ENCODE peak calls at places on chromosomes 13 and 19, in four cellular contexts. One of them, this sample, is unnamed.
A peak's percentile ranks its signal among the peaks of the same experiment; 100 is the strongest.

GRCh38 chr13:48492123-48493075 is 40.5 kb downstream of the RCBTB2 start:
- DNase-seq in GM23338: no peak
- DNase-seq in GM23248: peak; percentile 90
- DNase-seq in mammary epithelial cell: peak; percentile 57
- DNase-seq in this sample: no peak

GRCh38 chr19:55032170-55032569 is 5.9 kb downstream of the GP6 start:
- DNase-seq in GM23338: no peak
- DNase-seq in GM23248: no peak
- DNase-seq in mammary epithelial cell: no peak
- DNase-seq in this sample: no peak

GRCh38 chr13:23180711-23181110 is at the start of gene SGCG:
- DNase-seq in GM23338: no peak
- DNase-seq in GM23248: peak; percentile 36
- DNase-seq in mammary epithelial cell: no peak
- DNase-seq in this sample: no peak

GRCh38 chr19:44879309-44880065 is 11.6 kb upstream of the TOMM40 start:
- DNase-seq in GM23338: peak; percentile 51
- DNase-seq in GM23248: no peak
- DNase-seq in mammary epithelial cell: no peak
- DNase-seq in this sample: no peak

GRCh38 chr13:51849145-51850101 is 4.4 kb upstream of the TMEM272 start:
- DNase-seq in GM23338: peak; percentile 94
- DNase-seq in GM23248: peak; percentile 25
- DNase-seq in mammary epithelial cell: no peak
- DNase-seq in this sample: peak; percentile 23

GRCh38 chr13:111893071-111893606 is 173.8 kb upstream of the SOX1 start:
- DNase-seq in GM23338: peak; percentile 84
- DNase-seq in GM23248: no peak
- DNase-seq in mammary epithelial cell: no peak
- DNase-seq in this sample: no peak

GRCh38 chr19:9847087-9847671 is 12.1 kb downstream of the PIN1 start:
- DNase-seq in GM23338: peak; percentile 77
- DNase-seq in GM23248: peak; percentile 99
- DNase-seq in mammary epithelial cell: peak; percentile 71
- DNase-seq in this sample: peak; percentile 90

GRCh38 chr13:33394294-33394932 is 108.9 kb upstream of the STARD13 start:
- DNase-seq in GM23338: no peak
- DNase-seq in GM23248: no peak
- DNase-seq in mammary epithelial cell: no peak
- DNase-seq in this sample: no peak

GRCh38 chr13:53743906-53744305 is 715.3 kb downstream of the OLFM4 start:
- DNase-seq in GM23338: peak; percentile 33
- DNase-seq in GM23248: no peak
- DNase-seq in mammary epithelial cell: no peak
- DNase-seq in this sample: no peak

GRCh38 chr13:55062662-55063061 is 2034.0 kb downstream of the OLFM4 start:
- DNase-seq in GM23338: peak; percentile 28
- DNase-seq in GM23248: no peak
- DNase-seq in mammary epithelial cell: no peak
- DNase-seq in this sample: no peak

GRCh38 chr13:41520699-41521630 is 63.6 kb downstream of the RGCC start:
- DNase-seq in GM23338: no peak
- DNase-seq in GM23248: peak; percentile 70
- DNase-seq in mammary epithelial cell: no peak
- DNase-seq in this sample: peak; percentile 5

GRCh38 chr19:4713384-4713951 is 10.2 kb downstream of the DPP9 start:
- DNase-seq in GM23338: no peak
- DNase-seq in GM23248: peak; percentile 99
- DNase-seq in mammary epithelial cell: peak; percentile 99
- DNase-seq in this sample: peak; percentile 100

GRCh38 chr13:107457686-107458085 is 757.6 kb downstream of the LIG4 start:
- DNase-seq in GM23338: no peak
- DNase-seq in GM23248: no peak
- DNase-seq in mammary epithelial cell: no peak
- DNase-seq in this sample: peak; percentile 10

GRCh38 chr13:80923907-80924306 is 583.0 kb upstream of the SPRY2 start:
- DNase-seq in GM23338: peak; percentile 8
- DNase-seq in GM23248: no peak
- DNase-seq in mammary epithelial cell: no peak
- DNase-seq in this sample: no peak

GRCh38 chr19:1027953-1028902 is 1.8 kb downstream of the CNN2 start:
- DNase-seq in GM23338: peak; percentile 92
- DNase-seq in GM23248: peak; percentile 95
- DNase-seq in mammary epithelial cell: peak; percentile 79
- DNase-seq in this sample: peak; percentile 89

GRCh38 chr13:50396001-50396400 is 380.8 kb downstream of the KCNRG start:
- DNase-seq in GM23338: no peak
- DNase-seq in GM23248: no peak
- DNase-seq in mammary epithelial cell: peak; percentile 96
- DNase-seq in this sample: no peak

GRCh38 chr19:13109361-13110098 is 6.9 kb upstream of the LYL1 start:
- DNase-seq in GM23338: no peak
- DNase-seq in GM23248: no peak
- DNase-seq in mammary epithelial cell: no peak
- DNase-seq in this sample: no peak

GRCh38 chr19:39160889-39161672 is 35.5 kb downstream of the PAK4 start:
- DNase-seq in GM23338: no peak
- DNase-seq in GM23248: peak; percentile 15
- DNase-seq in mammary epithelial cell: peak; percentile 70
- DNase-seq in this sample: peak; percentile 24

GRCh38 chr19:39158646-39159260 is 33.2 kb downstream of the PAK4 start:
- DNase-seq in GM23338: no peak
- DNase-seq in GM23248: no peak
- DNase-seq in mammary epithelial cell: no peak
- DNase-seq in this sample: no peak

GRCh38 chr19:39162441-39163043 is 34.2 kb upstream of the NCCRP1 start:
- DNase-seq in GM23338: no peak
- DNase-seq in GM23248: no peak
- DNase-seq in mammary epithelial cell: no peak
- DNase-seq in this sample: no peak

GRCh38 chr19:39157997-39158389 is 32.4 kb downstream of the PAK4 start:
- DNase-seq in GM23338: no peak
- DNase-seq in GM23248: no peak
- DNase-seq in mammary epithelial cell: no peak
- DNase-seq in this sample: no peak

GRCh38 chr19:39160523-39160861 is 34.9 kb downstream of the PAK4 start:
- DNase-seq in GM23338: no peak
- DNase-seq in GM23248: peak; percentile 79
- DNase-seq in mammary epithelial cell: peak; percentile 62
- DNase-seq in this sample: peak; percentile 42
- H4K20me1 ChIP-seq in GM23338: peaks cover 5% of the 10 kb centered on the region
- H4K20me1 ChIP-seq in GM23248: peaks cover 4% of the 10 kb centered on the region
- H4K20me1 ChIP-seq in mammary epithelial cell: no peaks in the 10 kb centered on the region
- H4K20me1 ChIP-seq in this sample: peaks cover 80% of the 10 kb centered on the region

GRCh38 chr19:45900661-45901431 is 1.6 kb downstream of the MYPOP start:
- DNase-seq in GM23338: peak; percentile 59
- DNase-seq in GM23248: no peak
- DNase-seq in mammary epithelial cell: no peak
- DNase-seq in this sample: no peak
- H3K4me3 ChIP-seq in GM23338: peak overlapping the region; percentile 86
- H3K4me3 ChIP-seq in GM23248: peak overlapping the region; percentile 81
- H3K4me3 ChIP-seq in mammary epithelial cell: peak overlapping the region; percentile 20
- H3K4me3 ChIP-seq in this sample: peak overlapping the region; percentile 48

GRCh38 chr13:31722684-31723083 is 16.6 kb upstream of the RXFP2 start:
- DNase-seq in GM23338: no peak
- DNase-seq in GM23248: no peak
- DNase-seq in mammary epithelial cell: no peak
- DNase-seq in this sample: no peak

GRCh38 chr13:31719214-31719613 is 20.1 kb upstream of the RXFP2 start:
- DNase-seq in GM23338: no peak
- DNase-seq in GM23248: no peak
- DNase-seq in mammary epithelial cell: no peak
- DNase-seq in this sample: no peak
- TF ChIP-seq EZH2 in GM23338: no peak
- TF ChIP-seq EZH2 in GM23248: no peak
- TF ChIP-seq EZH2 in mammary epithelial cell: no peak
- TF ChIP-seq EZH2 in this sample: no peak

GRCh38 chr19:10885241-10886169 is 14.2 kb downstream of the CARM1 start:
- DNase-seq in GM23338: peak; percentile 83
- DNase-seq in GM23248: peak; percentile 37
- DNase-seq in mammary epithelial cell: no peak
- DNase-seq in this sample: no peak

GRCh38 chr19:10881403-10882107 is 10.2 kb downstream of the CARM1 start:
- DNase-seq in GM23338: peak; percentile 58
- DNase-seq in GM23248: no peak
- DNase-seq in mammary epithelial cell: no peak
- DNase-seq in this sample: no peak

GRCh38 chr19:10878253-10878652 is 6.9 kb downstream of the CARM1 start:
- DNase-seq in GM23338: no peak
- DNase-seq in GM23248: no peak
- DNase-seq in mammary epithelial cell: no peak
- DNase-seq in this sample: no peak

GRCh38 chr19:10884273-10884672 is 12.9 kb downstream of the CARM1 start:
- DNase-seq in GM23338: no peak
- DNase-seq in GM23248: peak; percentile 87
- DNase-seq in mammary epithelial cell: no peak
- DNase-seq in this sample: peak; percentile 43

DNA sequence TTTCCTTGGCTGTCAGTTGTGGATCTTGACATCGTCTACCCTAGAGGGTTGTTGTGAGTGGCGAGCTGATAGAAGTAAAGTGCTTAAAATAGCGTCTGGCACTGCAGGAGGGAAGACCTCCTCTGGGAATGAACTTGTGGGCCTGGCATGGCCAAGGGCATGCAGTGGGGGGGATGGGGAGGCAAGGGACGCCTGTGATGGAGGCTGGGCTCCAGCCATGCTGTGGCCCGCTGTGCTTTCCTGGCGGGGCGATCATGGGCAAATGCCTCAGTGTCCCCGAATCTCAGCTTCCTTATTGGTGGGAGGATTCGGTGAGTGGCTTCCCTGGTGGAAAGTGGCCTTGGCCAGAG is 10.7 kb downstream of the CARM1 start:
- DNase-seq in GM23338: no peak
- DNase-seq in GM23248: no peak
- DNase-seq in mammary epithelial cell: no peak
- DNase-seq in this sample: no peak
- H4K20me1 ChIP-seq in GM23338: peaks cover 5% of the 10 kb centered on the region
- H4K20me1 ChIP-seq in GM23248: no peaks in the 10 kb centered on the region
- H4K20me1 ChIP-seq in mammary epithelial cell: no peaks in the 10 kb centered on the region
- H4K20me1 ChIP-seq in this sample: peaks cover 88% of the 10 kb centered on the region